ENCODE peak calls at places on chromosomes 5 and 9, in ten cellular contexts. N is activated CD8-positive, alpha-beta memory T cell treated with anti-CD3 and anti-CD28 coated beads, Interleukin-2, amount 50 U/mL, for 4 hours; M is head of caudate nucleus; G is Caki2; A is effector CD4-positive, alpha-beta T cell; V is neural crest cell; Z is iris pigment epithelial cell; H is nucleus accumbens; I is NCI-H1436; S is stimulated activated CD8-positive, alpha-beta memory T cell treated with anti-CD3 and anti-CD28 coated beads, Interleukin-4, amount 100 ng/mL, for 24 hours. U is an unnamed sample.

GRCh38 chr5:127515693-127516440 is 1.6 kb upstream of the PRRC1 start:
- DNase-seq in N (no peak), M (no peak), G (no peak), A (no peak), V (no peak), Z (peak; percentile 8), H (no peak), I (peak; percentile 14), S (no peak), U (no peak)

GRCh38 chr5:180598316-180598701 is 7.0 kb upstream of the SCGB3A1 start:
- DNase-seq in N (no peak), M (no peak), G (no peak), A (no peak), V (no peak), Z (no peak), H (no peak), I (no peak), S (no peak), U (peak; percentile 16)

GRCh38 chr5:130385619-130386018 is 481.4 kb downstream of the CHSY3 start:
- DNase-seq in N (no peak), M (no peak), G (no peak), A (no peak), V (no peak), Z (no peak), H (no peak), I (no peak), S (no peak), U (no peak)

GRCh38 chr9:81538929-81539716 is 150.2 kb downstream of the TLE1 start:
- DNase-seq in N (no peak), M (no peak), G (no peak), A (no peak), V (no peak), Z (no peak), H (no peak), I (no peak), S (no peak), U (no peak)

GRCh38 chr9:33125441-33125840 is 41.7 kb downstream of the B4GALT1 start:
- DNase-seq in N (no peak), M (no peak), G (no peak), A (no peak), V (no peak), Z (no peak), H (no peak), I (no peak), S (no peak), U (no peak)

GRCh38 chr5:151589878-151590570 is 1.1 kb downstream of the FAT2 start:
- DNase-seq in N (no peak), M (no peak), G (no peak), A (no peak), V (no peak), Z (no peak), H (no peak), I (no peak), S (no peak), U (no peak)

GRCh38 chr5:130643321-130643720 is 521.7 kb downstream of the HINT1 start:
- DNase-seq in N (no peak), M (no peak), G (no peak), A (no peak), V (no peak), Z (no peak), H (no peak), I (no peak), S (no peak), U (no peak)

GRCh38 chr9:71506821-71507220 is 261.5 kb downstream of the CEMIP2 start:
- DNase-seq in N (no peak), M (no peak), G (peak; percentile 72), A (no peak), V (no peak), Z (peak; percentile 89), H (no peak), I (no peak), S (no peak), U (peak; percentile 44)

GRCh38 chr9:137071282-137071681 is 925 bp upstream of the SAPCD2 start:
- DNase-seq in N (no peak), M (no peak), G (no peak), A (no peak), V (no peak), Z (no peak), H (no peak), I (no peak), S (no peak), U (no peak)

GRCh38 chr9:22528485-22528884 is 81.9 kb downstream of the DMRTA1 start:
- DNase-seq in N (no peak), M (no peak), G (no peak), A (no peak), V (no peak), Z (peak; percentile 1), H (no peak), I (no peak), S (no peak), U (peak; percentile 43)

GRCh38 chr5:6480133-6481051 is 31.7 kb downstream of the UBE2QL1 start:
- DNase-seq in N (no peak), M (no peak), G (no peak), A (no peak), V (no peak), Z (no peak), H (no peak), I (no peak), S (no peak), U (no peak)

GRCh38 chr9:89899476-89900047 is 294.8 kb downstream of the GADD45G start:
- DNase-seq in N (no peak), M (no peak), G (no peak), A (no peak), V (no peak), Z (no peak), H (no peak), I (no peak), S (no peak), U (no peak)

GRCh38 chr5:97078958-97079357 is 63.5 kb downstream of the LIX1 start:
- DNase-seq in N (no peak), M (no peak), G (no peak), A (no peak), V (no peak), Z (no peak), H (no peak), I (no peak), S (no peak), U (peak; percentile 22)

GRCh38 chr9:83403864-83404263 is 134.3 kb downstream of the FRMD3 start:
- DNase-seq in N (no peak), M (no peak), G (peak; percentile 6), A (no peak), V (no peak), Z (peak; percentile 4), H (peak; percentile 4), I (no peak), S (no peak), U (peak; percentile 20)

GRCh38 chr9:95585824-95586223 is 69.1 kb upstream of the PTCH1 start:
- DNase-seq in N (no peak), M (no peak), G (no peak), A (no peak), V (no peak), Z (no peak), H (no peak), I (no peak), S (no peak), U (no peak)

GRCh38 chr9:134066923-134067851 is 639 bp downstream of the BRD3 start:
- DNase-seq in N (peak; percentile 45), M (peak; percentile 27), G (peak; percentile 36), A (peak; percentile 45), V (peak; percentile 34), Z (no peak), H (no peak), I (peak; percentile 32), S (peak; percentile 23), U (peak; percentile 60)

GRCh38 chr9:133044661-133045060 is 13.9 kb downstream of the GTF3C5 start:
- DNase-seq in N (no peak), M (no peak), G (no peak), A (no peak), V (no peak), Z (no peak), H (no peak), I (no peak), S (no peak), U (no peak)

GRCh38 chr9:134413112-134413715 is 87.0 kb downstream of the RXRA start:
- DNase-seq in N (no peak), M (no peak), G (no peak), A (no peak), V (no peak), Z (no peak), H (no peak), I (no peak), S (no peak), U (no peak)

GRCh38 chr5:141916522-141916921 is 7.1 kb upstream of the DELE1 start:
- DNase-seq in N (no peak), M (no peak), G (no peak), A (no peak), V (no peak), Z (no peak), H (no peak), I (no peak), S (no peak), U (no peak)

GRCh38 chr5:6900828-6901227 is 187.6 kb downstream of the TENT4A start:
- DNase-seq in N (no peak), M (no peak), G (no peak), A (no peak), V (no peak), Z (no peak), H (no peak), I (peak; percentile 78), S (no peak), U (no peak)

GRCh38 chr9:120663380-120663779 is 50.9 kb downstream of the MEGF9 start:
- DNase-seq in N (no peak), M (no peak), G (no peak), A (no peak), V (no peak), Z (no peak), H (no peak), I (no peak), S (no peak), U (no peak)

GRCh38 chr9:124767830-124768229 is 3.3 kb downstream of the NR6A1 start:
- DNase-seq in N (no peak), M (no peak), G (no peak), A (no peak), V (no peak), Z (no peak), H (no peak), I (no peak), S (no peak), U (no peak)

GRCh38 chr5:74596930-74597329 is 43.6 kb downstream of the ENC1 start:
- DNase-seq in N (no peak), M (no peak), G (no peak), A (no peak), V (no peak), Z (no peak), H (no peak), I (no peak), S (no peak), U (no peak)

GRCh38 chr5:156896545-156896944 is 46.5 kb downstream of the PPP1R2B start:
- DNase-seq in N (no peak), M (no peak), G (no peak), A (no peak), V (no peak), Z (no peak), H (no peak), I (no peak), S (no peak), U (peak; percentile 13)

GRCh38 chr9:124810513-124811355 is 33.8 kb downstream of the OLFML2A start:
- DNase-seq in N (no peak), M (no peak), G (peak; percentile 71), A (no peak), V (no peak), Z (peak; percentile 92), H (no peak), I (no peak), S (no peak), U (peak; percentile 87)

GRCh38 chr5:135493406-135494180 is 41.4 kb upstream of the TIFAB start:
- DNase-seq in N (no peak), M (no peak), G (peak; percentile 34), A (no peak), V (no peak), Z (peak; percentile 77), H (no peak), I (no peak), S (no peak), U (peak; percentile 86)

GRCh38 chr9:81791076-81791475 is 101.7 kb upstream of the TLE1 start:
- DNase-seq in N (no peak), M (no peak), G (no peak), A (no peak), V (no peak), Z (no peak), H (no peak), I (no peak), S (no peak), U (no peak)

GRCh38 chr5:149596712-149597111 is 15.4 kb downstream of the ARHGEF37 start:
- DNase-seq in N (no peak), M (no peak), G (no peak), A (no peak), V (no peak), Z (no peak), H (no peak), I (no peak), S (no peak), U (peak; percentile 20)